ENCODE peak calls at places on chromosomes 13 and 19, in nine cellular contexts. B, J, M, R, A, Q, K, D and P are unnamed samples. For H3K9me3, the result is how much of the 10 kb centered on the place peaks cover.

GRCh38 chr19:14517446-14517839 is 754 bp downstream of the DNAJB1 start:
- DNase-seq in B (no peak), J (peak), M (no peak), R (no peak), A (no peak), Q (no peak), K (no peak), D (no peak), P (no peak)

GRCh38 chr19:28221736-28222135 is 991.2 kb downstream of the UQCRFS1 start:
- DNase-seq in B (no peak), J (no peak), M (no peak), R (no peak), A (no peak), Q (no peak), K (no peak), D (no peak), P (no peak)

GRCh38 chr19:40347476-40348124 is 597 bp downstream of the C19orf47 start:
- DNase-seq in B (no peak), J (no peak), M (no peak), R (no peak), A (no peak), Q (no peak), K (no peak), D (peak), P (no peak)

GRCh38 chr19:15400521-15401396 is 18.0 kb downstream of the AKAP8L start:
- DNase-seq in B (peak), J (no peak), M (no peak), R (no peak), A (no peak), Q (peak), K (no peak), D (no peak), P (no peak)

GRCh38 chr13:98239156-98240076 is 62.3 kb upstream of the RNF113B start:
- DNase-seq in B (no peak), J (no peak), M (no peak), R (no peak), A (no peak), Q (no peak), K (no peak), D (no peak), P (no peak)

GRCh38 chr13:78659450-78660110 is 625 bp upstream of the OBI1 start:
- DNase-seq in B (no peak), J (no peak), M (no peak), R (no peak), A (no peak), Q (no peak), K (no peak), D (no peak), P (no peak)

GRCh38 chr19:38792250-38793111 is 3.5 kb downstream of the LGALS7B start:
- DNase-seq in B (no peak), J (no peak), M (peak), R (peak), A (no peak), Q (no peak), K (peak), D (peak), P (peak)

GRCh38 chr13:25046985-25047660 is 48.8 kb upstream of the PABPC3 start:
- DNase-seq in B (no peak), J (peak), M (no peak), R (no peak), A (no peak), Q (no peak), K (no peak), D (peak), P (no peak)

GRCh38 chr13:60162096-60162495 is 1.6 kb downstream of the DIAPH3 start:
- DNase-seq in B (no peak), J (no peak), M (no peak), R (no peak), A (no peak), Q (no peak), K (no peak), D (no peak), P (no peak)

GRCh38 chr19:54062643-54063042 is 1.1 kb downstream of the VSTM1 start:
- DNase-seq in B (no peak), J (no peak), M (no peak), R (no peak), A (no peak), Q (peak), K (peak), D (peak), P (peak)

GRCh38 chr13:84433024-84433423 is 550.8 kb upstream of the SLITRK1 start:
- DNase-seq in B (no peak), J (no peak), M (no peak), R (no peak), A (no peak), Q (no peak), K (no peak), D (no peak), P (no peak)

GRCh38 chr13:106143392-106143791 is 392.1 kb downstream of the EFNB2 start:
- DNase-seq in B (no peak), J (no peak), M (no peak), R (no peak), A (no peak), Q (no peak), K (no peak), D (no peak), P (no peak)

GRCh38 chr19:33388817-33389573 is 15.5 kb downstream of the CEBPG start:
- DNase-seq in B (peak), J (no peak), M (peak), R (peak), A (no peak), Q (peak), K (peak), D (no peak), P (peak)

GRCh38 chr19:39448271-39448670 is 2.9 kb downstream of the SUPT5H start:
- DNase-seq in B (no peak), J (no peak), M (no peak), R (no peak), A (no peak), Q (no peak), K (no peak), D (peak), P (no peak)

GRCh38 chr19:1767464-1767933 is 14.2 kb downstream of the ONECUT3 start:
- DNase-seq in B (no peak), J (peak), M (peak), R (peak), A (peak), Q (no peak), K (peak), D (peak), P (no peak)

GRCh38 chr19:35963514-35963913 is 27.3 kb downstream of the LRFN3 start:
- DNase-seq in B (no peak), J (peak), M (no peak), R (no peak), A (no peak), Q (no peak), K (no peak), D (no peak), P (no peak)

GRCh38 chr13:39263033-39263432 is 224.8 kb downstream of the NHLRC3 start:
- DNase-seq in B (no peak), J (peak), M (peak), R (no peak), A (no peak), Q (no peak), K (no peak), D (no peak), P (no peak)

GRCh38 chr19:51327066-51327985 is 14.6 kb downstream of the VSIG10L start:
- DNase-seq in B (no peak), J (peak), M (peak), R (peak), A (peak), Q (no peak), K (peak), D (peak), P (peak)

GRCh38 chr13:43830481-43830873 is 43.7 kb upstream of the ENOX1 start:
- DNase-seq in B (no peak), J (no peak), M (no peak), R (no peak), A (no peak), Q (no peak), K (no peak), D (no peak), P (no peak)

GRCh38 chr19:47494729-47495128 is 10.7 kb upstream of the KPTN start:
- DNase-seq in B (no peak), J (no peak), M (no peak), R (no peak), A (no peak), Q (no peak), K (no peak), D (no peak), P (no peak)

GRCh38 chr13:109646423-109646822 is 140.0 kb downstream of the IRS2 start:
- DNase-seq in B (no peak), J (no peak), M (no peak), R (no peak), A (no peak), Q (no peak), K (no peak), D (no peak), P (no peak)

GRCh38 chr19:14746891-14747290 is 31.5 kb downstream of the ADGRE2 start:
- DNase-seq in B (no peak), J (no peak), M (no peak), R (no peak), A (no peak), Q (no peak), K (no peak), D (no peak), P (no peak)

GRCh38 chr13:76225815-76226489 is 589.8 kb downstream of the LMO7 start:
- DNase-seq in B (peak), J (peak), M (peak), R (peak), A (no peak), Q (no peak), K (peak), D (no peak), P (no peak)

GRCh38 chr19:50331187-50332013 is 2.2 kb upstream of the KCNC3 start:
- DNase-seq in B (no peak), J (no peak), M (no peak), R (no peak), A (no peak), Q (no peak), K (no peak), D (peak), P (peak)

GRCh38 chr13:45473627-45474026 is 8.9 kb downstream of the COG3 start:
- DNase-seq in B (no peak), J (peak), M (no peak), R (no peak), A (peak), Q (no peak), K (no peak), D (no peak), P (no peak)

GRCh38 chr19:40756502-40757110 is 5.6 kb downstream of the SNRPA start:
- DNase-seq in B (no peak), J (no peak), M (no peak), R (no peak), A (no peak), Q (no peak), K (no peak), D (no peak), P (no peak)

GRCh38 chr13:104008571-104009435 is 942.6 kb upstream of the SLC10A2 start:
- DNase-seq in B (no peak), J (no peak), M (no peak), R (no peak), A (no peak), Q (no peak), K (no peak), D (no peak), P (no peak)

GRCh38 chr19:11530432-11530831 is 1.5 kb upstream of the ECSIT start:
- DNase-seq in B (peak), J (peak), M (peak), R (peak), A (no peak), Q (peak), K (peak), D (peak), P (peak)

GRCh38 chr19:4976412-4977298 is 7.7 kb downstream of the KDM4B start:
- DNase-seq in B (peak), J (no peak), M (peak), R (peak), A (no peak), Q (peak), K (peak), D (peak), P (peak)

GRCh38 chr13:79003989-79004550 is 345.1 kb upstream of the OBI1 start:
- DNase-seq in B (no peak), J (no peak), M (no peak), R (no peak), A (no peak), Q (no peak), K (no peak), D (no peak), P (no peak)

GRCh38 chr13:35672611-35673010 is 196.1 kb upstream of the MAB21L1 start:
- DNase-seq in B (no peak), J (no peak), M (no peak), R (no peak), A (no peak), Q (no peak), K (no peak), D (no peak), P (no peak)

GRCh38 chr19:21482863-21483276 is 22.5 kb upstream of the ZNF429 start:
- DNase-seq in B (peak), J (peak), M (peak), R (peak), A (peak), Q (peak), K (peak), D (peak), P (peak)

GRCh38 chr19:44955500-44956439 is 590 bp downstream of the CLPTM1 start:
- DNase-seq in B (no peak), J (peak), M (no peak), R (no peak), A (no peak), Q (no peak), K (no peak), D (no peak), P (no peak)

GRCh38 chr13:46168341-46168740 is 13.6 kb downstream of the LCP1 start:
- DNase-seq in B (peak), J (no peak), M (no peak), R (no peak), A (no peak), Q (no peak), K (no peak), D (peak), P (peak)

GRCh38 chr19:6693681-6694080 is 23.7 kb upstream of the TNFSF14 start:
- DNase-seq in B (no peak), J (no peak), M (no peak), R (no peak), A (no peak), Q (no peak), K (no peak), D (peak), P (no peak)

GRCh38 chr19:8224394-8225145 is 15.4 kb downstream of the CERS4 start:
- DNase-seq in B (peak), J (no peak), M (peak), R (peak), A (no peak), Q (no peak), K (peak), D (no peak), P (no peak)

GRCh38 chr19:34124828-34125227 is 47.5 kb upstream of the LSM14A start:
- DNase-seq in B (no peak), J (no peak), M (no peak), R (no peak), A (no peak), Q (no peak), K (no peak), D (no peak), P (no peak)

GRCh38 chr13:95641961-95642621 is 2.4 kb downstream of the DZIP1 start:
- DNase-seq in B (no peak), J (peak), M (peak), R (peak), A (no peak), Q (peak), K (peak), D (peak), P (peak)

GRCh38 chr19:30711296-30711695 is 339.1 kb downstream of the ZNF536 start:
- DNase-seq in B (no peak), J (no peak), M (no peak), R (no peak), A (no peak), Q (no peak), K (no peak), D (no peak), P (no peak)

GRCh38 chr19:56612737-56613136 is 17.6 kb downstream of the ZNF71 start:
- DNase-seq in B (no peak), J (no peak), M (no peak), R (no peak), A (no peak), Q (no peak), K (no peak), D (no peak), P (no peak)

GRCh38 chr19:56608274-56608964 is 13.3 kb downstream of the ZNF71 start:
- DNase-seq in B (no peak), J (no peak), M (no peak), R (no peak), A (no peak), Q (no peak), K (no peak), D (no peak), P (no peak)

GRCh38 chr19:56617531-56617930 is 22.4 kb downstream of the ZNF71 start:
- DNase-seq in B (no peak), J (no peak), M (no peak), R (no peak), A (no peak), Q (no peak), K (no peak), D (no peak), P (no peak)

GRCh38 chr19:56611288-56611687 is 16.2 kb downstream of the ZNF71 start:
- DNase-seq in B (no peak), J (no peak), M (no peak), R (no peak), A (no peak), Q (no peak), K (no peak), D (no peak), P (no peak)

DNA sequence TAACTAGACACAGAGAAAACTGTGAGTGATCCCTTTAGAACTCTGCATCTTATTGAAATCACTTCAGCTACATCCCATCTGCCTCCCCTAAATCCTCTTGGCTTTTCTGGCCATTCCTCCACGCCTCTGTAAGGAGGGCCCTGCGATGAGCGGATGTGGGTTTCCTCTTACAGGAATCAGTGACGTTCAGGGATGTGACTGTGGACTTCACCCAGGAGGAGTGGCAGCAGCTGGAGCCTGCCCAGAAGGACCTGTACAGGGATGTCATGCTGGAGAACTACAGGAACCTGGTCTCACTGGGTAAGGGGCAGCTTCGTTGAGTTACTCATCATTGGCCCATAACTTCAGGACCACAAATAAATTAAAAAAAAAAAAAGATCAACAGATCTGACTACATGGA is 18.5 kb downstream of the ZNF71 start:
- DNase-seq in B (no peak), J (no peak), M (no peak), R (no peak), A (no peak), Q (no peak), K (no peak), D (no peak), P (no peak)
- H3K9me3 ChIP-seq in B (under half), J (under half), M (half or more), R (under half), A (half or more), Q (under half), K (half or more), D (half or more), P (under half)

GRCh38 chr19:682678-683320 is 6.6 kb downstream of the FSTL3 start:
- DNase-seq in B (no peak), J (no peak), M (no peak), R (no peak), A (no peak), Q (no peak), K (no peak), D (peak), P (peak)

GRCh38 chr19:680287-681028 is 4.3 kb downstream of the FSTL3 start:
- DNase-seq in B (peak), J (peak), M (peak), R (peak), A (peak), Q (peak), K (peak), D (peak), P (peak)

GRCh38 chr19:679418-680286 is 3.5 kb downstream of the FSTL3 start:
- DNase-seq in B (no peak), J (peak), M (peak), R (peak), A (no peak), Q (peak), K (peak), D (peak), P (peak)

GRCh38 chr19:681638-682037 is 5.4 kb downstream of the FSTL3 start:
- DNase-seq in B (no peak), J (no peak), M (no peak), R (no peak), A (no peak), Q (no peak), K (no peak), D (no peak), P (no peak)

GRCh38 chr19:681029-681626 is 4.9 kb downstream of the FSTL3 start:
- DNase-seq in B (no peak), J (no peak), M (no peak), R (peak), A (peak), Q (no peak), K (peak), D (peak), P (peak)
- H3K27ac ChIP-seq in B (peak), J (peak), M (peak), R (peak), A (peak), Q (peak), K (peak), D (peak), P (peak)

DNA sequence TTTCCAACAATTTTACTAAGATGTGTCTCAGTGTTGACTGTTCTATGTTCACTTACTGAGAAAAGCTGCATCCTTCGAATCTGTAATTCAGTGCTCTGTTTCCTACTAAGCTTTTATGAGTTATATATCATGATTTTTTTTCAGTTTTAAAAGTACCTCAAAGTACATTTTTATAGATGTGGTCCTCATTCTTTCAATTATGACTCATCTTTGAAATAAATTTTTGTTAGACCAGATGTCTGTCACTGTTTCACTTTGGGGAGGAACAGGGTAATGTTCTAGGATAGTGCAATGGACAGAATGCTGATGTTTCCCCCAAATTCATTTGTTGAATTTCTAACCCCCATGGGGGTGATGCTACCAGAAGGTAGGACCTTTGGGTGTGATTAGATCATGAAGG is 74.8 kb downstream of the NALCN start:
- DNase-seq in B (no peak), J (no peak), M (no peak), R (no peak), A (no peak), Q (no peak), K (no peak), D (no peak), P (no peak)
- TF ChIP-seq CTCF in B (no peak), J (no peak), M (no peak), R (no peak), A (no peak), Q (no peak), K (no peak), D (no peak), P (no peak)

GRCh38 chr19:52336976-52337375 is 933 bp downstream of the ZNF610 start:
- DNase-seq in B (no peak), J (no peak), M (no peak), R (no peak), A (no peak), Q (no peak), K (no peak), D (no peak), P (no peak)

GRCh38 chr19:52335768-52336116 is 301 bp upstream of the ZNF610 start:
- DNase-seq in B (no peak), J (no peak), M (no peak), R (no peak), A (no peak), Q (no peak), K (no peak), D (no peak), P (no peak)

GRCh38 chr19:52336117-52336811 is at the start of gene ZNF610:
- DNase-seq in B (peak), J (peak), M (peak), R (peak), A (peak), Q (peak), K (peak), D (peak), P (peak)

GRCh38 chr19:52331757-52332156 is 4.3 kb upstream of the ZNF610 start:
- DNase-seq in B (no peak), J (no peak), M (no peak), R (no peak), A (no peak), Q (no peak), K (no peak), D (no peak), P (no peak)
- H3K9me3 ChIP-seq in B (under half), J (under half), M (half or more), R (half or more), A (half or more), Q (under half), K (half or more), D (half or more), P (half or more)

GRCh38 chr13:33145667-33146066 is 129.4 kb downstream of the KL start:
- DNase-seq in B (no peak), J (no peak), M (no peak), R (no peak), A (no peak), Q (no peak), K (no peak), D (no peak), P (no peak)
- H3K27ac ChIP-seq in B (peak), J (no peak), M (no peak), R (peak), A (no peak), Q (peak), K (peak), D (no peak), P (no peak)